ENCODE peak calls at places on chromosomes 2 and 18, in four cellular contexts. J, O, W and S are unnamed samples.

GRCh38 chr2:221477697-221478096 is 94.4 kb downstream of the EPHA4 start:
- DNase-seq in J (no peak), W (peak; percentile 61), O (no peak), S (no peak)

GRCh38 chr2:144267209-144267608 is 252.7 kb downstream of the ZEB2 start:
- DNase-seq in O (no peak), J (peak; percentile 50), W (no peak), S (no peak)

GRCh38 chr2:46686811-46687210 is 207.4 kb downstream of the TMEM247 start:
- DNase-seq in J (no peak), O (no peak), W (no peak), S (no peak)

GRCh38 chr2:1754461-1755170 is 10.3 kb upstream of the PXDN start:
- DNase-seq in J (no peak), W (no peak), O (no peak), S (no peak)

GRCh38 chr2:54558976-54559410 is 102.9 kb downstream of the SPTBN1 start:
- DNase-seq in J (no peak), O (no peak), W (peak; percentile 29), S (no peak)

GRCh38 chr2:26281226-26281625 is 36.5 kb downstream of the HADHB start:
- DNase-seq in J (no peak), W (no peak), O (no peak), S (no peak)

GRCh38 chr2:191783416-191783815 is 63.5 kb downstream of the CAVIN2 start:
- DNase-seq in O (no peak), W (no peak), J (no peak), S (no peak)

GRCh38 chr2:47254464-47254863 is 99.4 kb upstream of the STPG4 start:
- DNase-seq in J (no peak), O (no peak), W (no peak), S (no peak)

GRCh38 chr2:57160976-57161375 is 885.6 kb upstream of the VRK2 start:
- DNase-seq in J (no peak), O (no peak), W (peak; percentile 36), S (no peak)

GRCh38 chr18:13587937-13588336 is 138.4 kb downstream of the FAM210A start:
- DNase-seq in O (no peak), W (no peak), J (no peak), S (no peak)

GRCh38 chr2:21165350-21165749 is 41.6 kb downstream of the TDRD15 start:
- DNase-seq in J (peak; percentile 21), W (peak; percentile 49), O (no peak), S (no peak)

DNA sequence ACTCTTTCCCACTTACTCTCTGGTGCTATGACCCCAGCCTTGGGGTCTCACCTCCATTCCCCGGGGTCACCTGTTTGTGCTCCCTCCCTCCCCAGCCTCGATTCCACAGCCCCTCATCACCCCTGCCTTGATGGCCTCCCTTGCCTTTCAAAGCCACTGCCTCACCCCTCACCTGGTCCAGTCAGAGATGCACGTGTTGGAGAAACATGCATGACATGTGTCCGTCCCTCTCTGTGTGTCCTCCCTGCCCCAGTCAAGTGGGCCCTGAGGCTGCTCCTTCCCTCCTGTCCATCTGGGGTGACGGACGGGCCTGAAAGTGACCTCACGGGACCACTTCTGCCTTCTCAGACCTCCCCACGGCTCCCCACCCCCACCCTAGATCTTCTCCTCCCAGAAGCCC is 82.3 kb upstream of the TWIST2 start:
- DNase-seq in J (no peak), O (no peak), W (no peak), S (no peak)
- H3K27me3 ChIP-seq in J (no peaks in the 10 kb centered on the region), O (peaks cover 17% of the 10 kb centered on the region), W (peaks cover 25% of the 10 kb centered on the region), S (no peaks in the 10 kb centered on the region)

DNA sequence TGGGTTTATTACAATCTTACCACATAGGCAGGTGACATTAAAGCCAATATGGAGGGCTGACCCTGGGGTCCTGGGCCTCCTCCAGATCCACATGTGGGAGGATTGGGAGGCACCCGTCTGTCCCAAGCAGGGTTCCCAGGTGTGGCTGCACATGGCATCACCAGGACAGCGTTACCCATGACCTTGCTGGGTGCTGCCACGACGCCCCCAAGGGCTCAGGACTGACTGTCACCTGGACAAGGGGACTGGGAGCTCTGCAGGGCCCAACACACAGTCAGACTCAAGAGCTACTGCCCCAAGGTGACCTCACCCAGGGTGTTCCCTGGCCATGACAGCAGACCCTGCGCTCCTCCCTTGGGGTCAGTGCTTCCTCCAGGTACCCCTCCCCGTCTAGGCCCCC is 437.4 kb upstream of the MYT1L start:
- DNase-seq in J (no peak), O (no peak), W (no peak), S (no peak)
- H3K27me3 ChIP-seq in J (no peaks in the 10 kb centered on the region), O (no peaks in the 10 kb centered on the region), W (no peaks in the 10 kb centered on the region), S (no peaks in the 10 kb centered on the region)

GRCh38 chr2:178910005-178910404 is 102.8 kb upstream of the TTN start:
- DNase-seq in O (no peak), W (no peak), J (no peak), S (no peak)
- H3K27me3 ChIP-seq in O (no peaks in the 10 kb centered on the region), W (no peaks in the 10 kb centered on the region), J (no peaks in the 10 kb centered on the region), S (no peaks in the 10 kb centered on the region)

DNA sequence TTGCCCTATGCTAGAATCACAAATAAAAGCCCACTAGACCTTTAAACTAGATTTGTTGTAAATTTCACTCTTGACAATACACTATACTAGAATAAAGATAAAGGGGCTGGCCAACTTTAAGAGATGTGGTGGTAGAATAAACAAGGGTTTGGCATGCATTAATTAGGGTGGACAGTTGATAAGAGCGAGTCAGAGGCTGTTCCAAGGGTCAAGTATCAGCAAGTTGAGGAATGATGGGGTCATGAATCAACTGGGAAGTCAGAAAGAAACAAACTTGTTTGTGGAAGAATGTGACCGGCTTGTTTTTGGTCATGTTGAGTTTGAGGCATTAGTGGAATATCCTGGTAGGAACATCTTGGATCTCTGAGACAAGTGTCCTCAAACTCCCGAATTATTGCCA is 398.3 kb upstream of the TNP1 start:
- DNase-seq in O (no peak), J (no peak), W (no peak), S (no peak)
- H3K27me3 ChIP-seq in O (no peaks in the 10 kb centered on the region), J (no peaks in the 10 kb centered on the region), W (no peaks in the 10 kb centered on the region), S (no peaks in the 10 kb centered on the region)

GRCh38 chr2:187440101-187440500 is 8.0 kb downstream of the CALCRL start:
- DNase-seq in O (no peak), W (no peak), J (no peak), S (no peak)
- H3K27me3 ChIP-seq in O (no peaks in the 10 kb centered on the region), W (no peaks in the 10 kb centered on the region), J (no peaks in the 10 kb centered on the region), S (no peaks in the 10 kb centered on the region)